ENCODE peak calls at places on chromosomes 16 and 17, in eight cellular contexts. One of them, this sample, is unnamed.
A peak's percentile ranks its signal among the peaks of the same experiment; 100 is the strongest.

GRCh38 chr17:45221081-45221996 is at the start of gene FMNL1:
- DNase-seq in posterior cingulate gyrus: no peak
- DNase-seq in ELR: peak; percentile 64
- DNase-seq in GM19239: no peak
- DNase-seq in iris pigment epithelial cell: no peak
- DNase-seq in right cardiac atrium: peak; percentile 89
- DNase-seq in nephron progenitor cell: peak; percentile 56
- DNase-seq in A673: no peak
- DNase-seq in this sample: no peak

GRCh38 chr17:58184308-58184985 is 8.1 kb upstream of the EPX start:
- DNase-seq in posterior cingulate gyrus: no peak
- DNase-seq in ELR: peak; percentile 82
- DNase-seq in GM19239: no peak
- DNase-seq in iris pigment epithelial cell: peak; percentile 73
- DNase-seq in right cardiac atrium: no peak
- DNase-seq in nephron progenitor cell: no peak
- DNase-seq in A673: peak; percentile 23
- DNase-seq in this sample: no peak

GRCh38 chr17:17347234-17347955 is 44.2 kb downstream of the NT5M start:
- DNase-seq in posterior cingulate gyrus: no peak
- DNase-seq in ELR: no peak
- DNase-seq in GM19239: no peak
- DNase-seq in iris pigment epithelial cell: no peak
- DNase-seq in right cardiac atrium: no peak
- DNase-seq in nephron progenitor cell: no peak
- DNase-seq in A673: no peak
- DNase-seq in this sample: no peak

GRCh38 chr16:67883872-67884261 is 818 bp upstream of the NRN1L start:
- DNase-seq in posterior cingulate gyrus: peak; percentile 54
- DNase-seq in ELR: peak; percentile 63
- DNase-seq in GM19239: peak; percentile 87
- DNase-seq in iris pigment epithelial cell: peak; percentile 45
- DNase-seq in right cardiac atrium: peak; percentile 83
- DNase-seq in nephron progenitor cell: peak; percentile 79
- DNase-seq in A673: peak; percentile 57
- DNase-seq in this sample: no peak

GRCh38 chr17:51365090-51365489 is 104.7 kb downstream of the UTP18 start:
- DNase-seq in posterior cingulate gyrus: no peak
- DNase-seq in ELR: no peak
- DNase-seq in GM19239: no peak
- DNase-seq in iris pigment epithelial cell: no peak
- DNase-seq in right cardiac atrium: no peak
- DNase-seq in nephron progenitor cell: no peak
- DNase-seq in A673: no peak
- DNase-seq in this sample: no peak

GRCh38 chr17:57530508-57530907 is 214.6 kb downstream of the CCDC182 start:
- DNase-seq in posterior cingulate gyrus: no peak
- DNase-seq in ELR: peak; percentile 40
- DNase-seq in GM19239: no peak
- DNase-seq in iris pigment epithelial cell: no peak
- DNase-seq in right cardiac atrium: no peak
- DNase-seq in nephron progenitor cell: no peak
- DNase-seq in A673: peak; percentile 33
- DNase-seq in this sample: no peak

GRCh38 chr17:29089601-29090044 is 46.7 kb downstream of the PIPOX start:
- DNase-seq in posterior cingulate gyrus: peak; percentile 64
- DNase-seq in ELR: no peak
- DNase-seq in GM19239: no peak
- DNase-seq in iris pigment epithelial cell: no peak
- DNase-seq in right cardiac atrium: peak; percentile 58
- DNase-seq in nephron progenitor cell: no peak
- DNase-seq in A673: no peak
- DNase-seq in this sample: peak; percentile 61

GRCh38 chr17:50871369-50871768 is 5.2 kb upstream of the TOB1 start:
- DNase-seq in posterior cingulate gyrus: no peak
- DNase-seq in ELR: no peak
- DNase-seq in GM19239: no peak
- DNase-seq in iris pigment epithelial cell: no peak
- DNase-seq in right cardiac atrium: no peak
- DNase-seq in nephron progenitor cell: no peak
- DNase-seq in A673: no peak
- DNase-seq in this sample: no peak

GRCh38 chr16:64489449-64489848 is 632.4 kb downstream of the CDH11 start:
- DNase-seq in posterior cingulate gyrus: no peak
- DNase-seq in ELR: no peak
- DNase-seq in GM19239: no peak
- DNase-seq in iris pigment epithelial cell: no peak
- DNase-seq in right cardiac atrium: no peak
- DNase-seq in nephron progenitor cell: no peak
- DNase-seq in A673: no peak
- DNase-seq in this sample: no peak

GRCh38 chr16:69494993-69495392 is 70.6 kb downstream of the CYB5B start:
- DNase-seq in posterior cingulate gyrus: no peak
- DNase-seq in ELR: peak; percentile 55
- DNase-seq in GM19239: no peak
- DNase-seq in iris pigment epithelial cell: peak; percentile 34
- DNase-seq in right cardiac atrium: no peak
- DNase-seq in nephron progenitor cell: no peak
- DNase-seq in A673: peak; percentile 37
- DNase-seq in this sample: no peak

GRCh38 chr17:73069164-73069774 is 23.2 kb downstream of the SLC39A11 start:
- DNase-seq in posterior cingulate gyrus: no peak
- DNase-seq in ELR: no peak
- DNase-seq in GM19239: no peak
- DNase-seq in iris pigment epithelial cell: no peak
- DNase-seq in right cardiac atrium: no peak
- DNase-seq in nephron progenitor cell: no peak
- DNase-seq in A673: no peak
- DNase-seq in this sample: no peak

GRCh38 chr16:30760160-30760559 is 1.7 kb downstream of the CFAP119 start:
- DNase-seq in posterior cingulate gyrus: no peak
- DNase-seq in ELR: no peak
- DNase-seq in GM19239: no peak
- DNase-seq in iris pigment epithelial cell: no peak
- DNase-seq in right cardiac atrium: peak; percentile 18
- DNase-seq in nephron progenitor cell: no peak
- DNase-seq in A673: no peak
- DNase-seq in this sample: no peak

GRCh38 chr17:67278363-67278762 is 33.4 kb upstream of the HELZ start:
- DNase-seq in posterior cingulate gyrus: no peak
- DNase-seq in ELR: no peak
- DNase-seq in GM19239: no peak
- DNase-seq in iris pigment epithelial cell: no peak
- DNase-seq in right cardiac atrium: no peak
- DNase-seq in nephron progenitor cell: no peak
- DNase-seq in A673: no peak
- DNase-seq in this sample: no peak

GRCh38 chr16:55222436-55222835 is 101.6 kb upstream of the IRX6 start:
- DNase-seq in posterior cingulate gyrus: no peak
- DNase-seq in ELR: no peak
- DNase-seq in GM19239: no peak
- DNase-seq in iris pigment epithelial cell: no peak
- DNase-seq in right cardiac atrium: no peak
- DNase-seq in nephron progenitor cell: no peak
- DNase-seq in A673: no peak
- DNase-seq in this sample: no peak

GRCh38 chr17:32833526-32833925 is 43.4 kb downstream of the MYO1D start:
- DNase-seq in posterior cingulate gyrus: no peak
- DNase-seq in ELR: no peak
- DNase-seq in GM19239: no peak
- DNase-seq in iris pigment epithelial cell: no peak
- DNase-seq in right cardiac atrium: no peak
- DNase-seq in nephron progenitor cell: no peak
- DNase-seq in A673: no peak
- DNase-seq in this sample: no peak

GRCh38 chr16:23679274-23679985 is 741 bp downstream of the PLK1 start:
- DNase-seq in posterior cingulate gyrus: no peak
- DNase-seq in ELR: peak; percentile 69
- DNase-seq in GM19239: no peak
- DNase-seq in iris pigment epithelial cell: peak; percentile 59
- DNase-seq in right cardiac atrium: peak; percentile 56
- DNase-seq in nephron progenitor cell: peak; percentile 39
- DNase-seq in A673: peak; percentile 46
- DNase-seq in this sample: no peak

GRCh38 chr16:84526794-84527485 is 22.5 kb upstream of the MEAK7 start:
- DNase-seq in posterior cingulate gyrus: no peak
- DNase-seq in ELR: peak; percentile 75
- DNase-seq in GM19239: no peak
- DNase-seq in iris pigment epithelial cell: peak; percentile 34
- DNase-seq in right cardiac atrium: no peak
- DNase-seq in nephron progenitor cell: no peak
- DNase-seq in A673: no peak
- DNase-seq in this sample: no peak

GRCh38 chr17:68290955-68291835 is at the start of the genes ARSG and SLC16A6:
- DNase-seq in posterior cingulate gyrus: peak; percentile 62
- DNase-seq in ELR: peak; percentile 78
- DNase-seq in GM19239: peak; percentile 55
- DNase-seq in iris pigment epithelial cell: peak; percentile 68
- DNase-seq in right cardiac atrium: peak; percentile 83
- DNase-seq in nephron progenitor cell: peak; percentile 76
- DNase-seq in A673: peak; percentile 76
- DNase-seq in this sample: no peak

GRCh38 chr17:72566671-72567484 is 446.1 kb downstream of the SOX9 start:
- DNase-seq in posterior cingulate gyrus: no peak
- DNase-seq in ELR: no peak
- DNase-seq in GM19239: no peak
- DNase-seq in iris pigment epithelial cell: no peak
- DNase-seq in right cardiac atrium: no peak
- DNase-seq in nephron progenitor cell: no peak
- DNase-seq in A673: no peak
- DNase-seq in this sample: no peak

GRCh38 chr17:59893617-59894100 is 738 bp downstream of the RPS6KB1 start:
- DNase-seq in posterior cingulate gyrus: no peak
- DNase-seq in ELR: peak; percentile 51
- DNase-seq in GM19239: no peak
- DNase-seq in iris pigment epithelial cell: peak; percentile 23
- DNase-seq in right cardiac atrium: no peak
- DNase-seq in nephron progenitor cell: no peak
- DNase-seq in A673: peak; percentile 52
- DNase-seq in this sample: no peak

GRCh38 chr16:64356267-64356666 is 765.6 kb downstream of the CDH11 start:
- DNase-seq in posterior cingulate gyrus: no peak
- DNase-seq in ELR: peak; percentile 57
- DNase-seq in GM19239: no peak
- DNase-seq in iris pigment epithelial cell: peak; percentile 85
- DNase-seq in right cardiac atrium: no peak
- DNase-seq in nephron progenitor cell: no peak
- DNase-seq in A673: peak; percentile 77
- DNase-seq in this sample: no peak

GRCh38 chr17:5485270-5486205 is at the start of gene DERL2:
- DNase-seq in posterior cingulate gyrus: no peak
- DNase-seq in ELR: peak; percentile 72
- DNase-seq in GM19239: no peak
- DNase-seq in iris pigment epithelial cell: peak; percentile 50
- DNase-seq in right cardiac atrium: no peak
- DNase-seq in nephron progenitor cell: no peak
- DNase-seq in A673: peak; percentile 60
- DNase-seq in this sample: no peak

GRCh38 chr17:57924677-57925076 is 30.5 kb downstream of the CUEDC1 start:
- DNase-seq in posterior cingulate gyrus: no peak
- DNase-seq in ELR: no peak
- DNase-seq in GM19239: no peak
- DNase-seq in iris pigment epithelial cell: no peak
- DNase-seq in right cardiac atrium: peak; percentile 87
- DNase-seq in nephron progenitor cell: no peak
- DNase-seq in A673: peak; percentile 69
- DNase-seq in this sample: no peak